ENCODE peak calls at places on chromosome 1, in ten cellular contexts. Q is tibial artery; D is Peyer's patch; V is type B pancreatic cell; B is GM20000; U is CD4-positive, alpha-beta T cell; Z is CD8-positive, alpha-beta T cell; L is astrocyte of the spinal cord; I is H9; C is adrenal gland. M is an unnamed sample.

GRCh38 chr1:27476222-27476621 is 13.7 kb downstream of the WASF2 start:
- DNase-seq in D (peak; percentile 36), Z (no peak), I (no peak), Q (no peak), U (no peak), B (no peak), V (no peak), C (no peak), L (no peak), M (no peak)

GRCh38 chr1:2375246-2375922 is 16.0 kb downstream of the MORN1 start:
- DNase-seq in V (no peak), Z (no peak), B (no peak), D (no peak), U (no peak), I (no peak), Q (peak; percentile 10), L (no peak), C (no peak), M (no peak)

GRCh38 chr1:172451002-172451443 is 7.2 kb upstream of the PIGC start:
- DNase-seq in C (peak; percentile 63), Q (no peak), B (no peak), L (peak; percentile 65), U (no peak), D (peak; percentile 55), Z (no peak), I (no peak), V (no peak), M (no peak)

GRCh38 chr1:39648496-39648895 is 9.1 kb upstream of the HEYL start:
- DNase-seq in I (no peak), V (no peak), C (no peak), Z (no peak), Q (no peak), L (no peak), B (no peak), U (no peak), D (no peak), M (no peak)

GRCh38 chr1:55063562-55063942 is 24.2 kb downstream of the PCSK9 start:
- DNase-seq in B (no peak), U (no peak), D (no peak), V (no peak), C (no peak), Z (no peak), I (no peak), L (no peak), Q (no peak), M (no peak)

GRCh38 chr1:30757196-30757949 is at the start of gene LAPTM5:
- DNase-seq in B (no peak), L (peak; percentile 23), I (no peak), C (peak; percentile 61), Q (peak; percentile 56), V (no peak), U (peak; percentile 45), D (peak; percentile 92), Z (peak; percentile 39), M (peak; percentile 48)

GRCh38 chr1:41357451-41358151 is 3.6 kb upstream of the FOXO6 start:
- DNase-seq in Q (no peak), Z (no peak), L (no peak), V (peak; percentile 54), C (no peak), B (no peak), I (no peak), U (no peak), D (peak; percentile 31), M (peak; percentile 61)

GRCh38 chr1:107545056-107545597 is 404.3 kb downstream of the NTNG1 start:
- DNase-seq in Z (no peak), I (no peak), Q (no peak), C (no peak), L (no peak), U (no peak), V (no peak), B (no peak), D (no peak), M (no peak)

GRCh38 chr1:160040481-160040880 is 8.7 kb upstream of the PIGM start:
- DNase-seq in Q (no peak), Z (no peak), D (no peak), V (no peak), C (no peak), I (no peak), U (no peak), L (no peak), B (no peak), M (no peak)

GRCh38 chr1:49052102-49052501 is 275.4 kb upstream of the BEND5 start:
- DNase-seq in L (no peak), D (no peak), B (no peak), Q (no peak), C (no peak), V (no peak), Z (no peak), I (no peak), U (no peak), M (no peak)

GRCh38 chr1:17587693-17588047 is 48.2 kb downstream of the ARHGEF10L start:
- DNase-seq in I (peak; percentile 80), Z (no peak), V (no peak), D (no peak), B (no peak), U (no peak), C (no peak), L (peak; percentile 68), Q (no peak), M (no peak)

GRCh38 chr1:64915381-64916274 is 50.7 kb downstream of the JAK1 start:
- DNase-seq in Q (no peak), I (no peak), Z (no peak), C (no peak), V (no peak), D (peak; percentile 79), B (no peak), U (no peak), L (peak; percentile 80), M (no peak)

GRCh38 chr1:226373376-226373775 is 34.5 kb downstream of the PARP1 start:
- DNase-seq in Z (no peak), D (no peak), B (no peak), I (no peak), V (no peak), Q (no peak), U (no peak), C (no peak), L (peak; percentile 3), M (no peak)

GRCh38 chr1:246677842-246678241 is 46.4 kb upstream of the SCCPDH start:
- DNase-seq in L (no peak), B (no peak), Q (no peak), C (no peak), D (peak; percentile 76), U (no peak), I (no peak), V (no peak), Z (no peak), M (no peak)

GRCh38 chr1:184753608-184754478 is 815 bp downstream of the EDEM3 start:
- DNase-seq in Q (peak; percentile 23), L (peak; percentile 30), V (peak; percentile 75), C (peak; percentile 52), U (peak; percentile 25), B (no peak), D (peak; percentile 69), Z (peak; percentile 22), I (peak; percentile 55), M (no peak)

GRCh38 chr1:43671193-43671592 is 21.2 kb downstream of the KDM4A start:
- DNase-seq in C (no peak), D (no peak), V (no peak), B (no peak), L (no peak), Z (no peak), Q (no peak), U (no peak), I (no peak), M (no peak)
- TF ChIP-seq CTCF in C (no peak), D (no peak), V (no peak), B (no peak), L (no peak), Z (no peak), Q (no peak), U (no peak), I (no peak), M (no peak)

DNA sequence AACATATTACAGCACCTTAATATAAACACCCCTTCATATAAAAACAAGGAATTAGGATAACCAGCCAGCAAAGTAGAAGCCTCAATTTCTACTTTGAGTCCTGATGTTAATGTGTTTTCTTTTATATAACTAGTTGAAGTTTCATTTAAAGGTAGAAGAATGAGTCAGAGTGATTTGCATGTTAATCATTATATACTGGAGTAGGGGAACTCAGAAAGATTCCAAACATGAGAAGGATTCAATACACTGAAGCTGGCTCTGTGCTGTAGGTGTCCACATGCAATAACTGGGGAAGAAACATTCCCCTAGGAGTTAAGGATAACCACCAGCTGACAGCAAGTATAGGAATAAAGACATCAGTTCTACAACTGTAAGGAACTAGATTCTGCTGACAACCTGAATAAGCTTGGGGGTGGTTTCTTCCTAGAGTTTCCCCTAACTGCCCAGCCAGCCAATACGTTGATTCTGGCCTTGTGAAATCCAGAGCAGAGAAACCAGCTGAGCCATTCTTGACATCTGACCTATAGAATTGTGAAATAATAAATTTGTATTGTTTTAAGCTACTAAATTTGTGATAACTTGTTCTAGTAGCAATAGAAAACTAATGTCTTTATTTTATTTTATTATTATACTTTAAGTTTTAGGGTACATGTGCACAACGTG is 33.4 kb upstream of the RNPC3 start:
- DNase-seq in U (no peak), Q (no peak), L (no peak), C (no peak), B (no peak), V (no peak), I (no peak), D (no peak), Z (no peak), M (no peak)
- TF ChIP-seq CTCF in U (no peak), Q (no peak), L (no peak), C (no peak), B (no peak), V (no peak), I (no peak), D (no peak), Z (no peak), M (no peak)

DNA sequence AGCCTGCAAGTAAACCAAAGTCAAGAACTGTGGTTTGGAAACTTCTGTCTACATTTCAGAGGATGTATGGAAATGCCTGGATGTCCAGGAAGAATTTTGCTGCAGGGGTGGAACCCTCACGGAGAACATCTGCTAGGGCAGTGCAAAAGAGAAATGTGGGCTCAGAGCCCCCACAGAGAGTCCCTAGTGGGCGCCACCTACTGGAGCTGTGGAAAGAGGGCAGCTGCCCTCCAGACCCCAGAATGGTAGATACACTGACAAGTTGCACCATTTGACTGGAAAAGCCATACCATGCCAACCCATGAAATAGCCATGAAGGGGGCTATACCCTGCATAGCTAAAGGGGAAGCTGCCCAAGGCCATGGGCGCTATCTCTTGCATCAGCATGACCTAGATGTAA is 1672.4 kb downstream of the KCNT2 start:
- DNase-seq in B (no peak), D (no peak), I (no peak), L (no peak), V (no peak), U (no peak), Q (no peak), Z (no peak), C (no peak), M (no peak)
- TF ChIP-seq CTCF in B (no peak), D (no peak), I (peak; percentile 55), L (no peak), V (no peak), U (no peak), Q (no peak), Z (no peak), C (no peak), M (no peak)

DNA sequence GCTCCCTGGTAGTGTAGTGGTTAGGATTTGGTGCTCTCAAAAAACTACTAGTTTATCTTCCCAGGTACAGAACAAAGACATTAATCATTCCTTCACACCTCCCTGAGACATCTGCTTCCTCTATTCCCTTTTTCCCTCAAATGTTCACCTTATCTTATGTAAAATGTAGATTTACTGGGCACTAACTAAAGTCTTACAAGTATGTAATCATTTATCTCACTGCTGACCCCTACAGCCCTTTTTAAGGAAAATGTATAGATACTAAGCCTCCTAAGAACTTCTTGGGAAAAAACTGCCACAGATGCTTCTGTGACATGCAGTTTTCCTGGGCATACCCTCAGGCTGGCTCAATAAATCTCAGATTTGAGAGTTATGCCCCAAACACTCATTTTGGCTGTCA is 50.8 kb upstream of the NEK7 start:
- DNase-seq in Q (no peak), U (no peak), B (no peak), C (no peak), I (no peak), D (no peak), L (no peak), Z (no peak), V (no peak), M (no peak)
- TF ChIP-seq CTCF in Q (no peak), U (no peak), B (no peak), C (no peak), I (peak; percentile 39), D (no peak), L (no peak), Z (no peak), V (no peak), M (peak; percentile 25)